ENCODE peak calls at places on chromosome 18, in eight cellular contexts. E is GM23338, Z is OCI-LY7, C is MM.1S, T is PC-9, L is HCT116, W is hepatocyte, I is SK-N-SH. A is an unnamed sample.
A peak's percentile ranks its signal among the peaks of the same experiment; 100 is the strongest.

GRCh38 chr18:11389281-11389680 is 220.1 kb upstream of the SLC35G4 start:
- DNase-seq in E (no peak), W (no peak), C (no peak), T (no peak), Z (no peak), L (no peak), I (no peak), A (no peak)

GRCh38 chr18:3424280-3424890 is 25.6 kb upstream of the TGIF1 start:
- DNase-seq in L (no peak), E (no peak), T (peak; percentile 39), W (peak; percentile 30), C (no peak), Z (no peak), I (no peak), A (no peak)

GRCh38 chr18:986071-986470 is 81.4 kb downstream of the ADCYAP1 start:
- DNase-seq in T (no peak), C (no peak), L (no peak), W (no peak), Z (no peak), E (peak; percentile 28), I (no peak), A (no peak)

GRCh38 chr18:64330161-64330560 is 181.3 kb upstream of the LINC00305 start:
- DNase-seq in Z (no peak), W (peak; percentile 22), L (no peak), C (no peak), T (no peak), I (no peak), E (peak; percentile 58), A (peak; percentile 18)

GRCh38 chr18:62881509-62882016 is 166.2 kb downstream of the PHLPP1 start:
- DNase-seq in Z (no peak), C (no peak), I (no peak), L (peak; percentile 79), T (peak; percentile 97), E (no peak), W (no peak), A (peak; percentile 92)

GRCh38 chr18:24878289-24878688 is 417.9 kb downstream of the HRH4 start:
- DNase-seq in I (peak; percentile 27), E (peak; percentile 61), T (no peak), C (peak; percentile 20), W (peak; percentile 60), Z (peak; percentile 61), L (no peak), A (peak; percentile 61)

GRCh38 chr18:52200891-52201663 is 138.9 kb upstream of the DCC start:
- DNase-seq in E (no peak), T (no peak), L (no peak), C (no peak), W (no peak), Z (no peak), I (no peak), A (no peak)

GRCh38 chr18:10099539-10100140 is 185.8 kb downstream of the VAPA start:
- DNase-seq in T (no peak), C (no peak), E (no peak), Z (no peak), L (no peak), I (no peak), W (no peak), A (no peak)

GRCh38 chr18:905948-906415 is 1.3 kb downstream of the ADCYAP1 start:
- DNase-seq in I (peak; percentile 27), Z (no peak), L (no peak), E (peak; percentile 46), T (no peak), W (no peak), C (no peak), A (no peak)

GRCh38 chr18:2589345-2590060 is 18.1 kb downstream of the NDC80 start:
- DNase-seq in L (peak; percentile 54), Z (no peak), W (no peak), T (peak; percentile 73), C (no peak), I (no peak), E (no peak), A (peak; percentile 17)

GRCh38 chr18:58581265-58581664 is 47.6 kb downstream of the ALPK2 start:
- DNase-seq in L (peak; percentile 57), E (peak; percentile 43), C (no peak), W (no peak), I (no peak), Z (no peak), T (peak; percentile 76), A (peak; percentile 85)

GRCh38 chr18:74286106-74286856 is 5.5 kb downstream of the CYB5A start:
- DNase-seq in E (no peak), L (no peak), I (no peak), Z (no peak), T (peak; percentile 54), C (no peak), W (no peak), A (peak; percentile 61)

GRCh38 chr18:76398899-76399612 is 96.0 kb downstream of the ZNF516 start:
- DNase-seq in E (peak; percentile 82), C (peak; percentile 67), T (peak; percentile 42), L (peak; percentile 34), W (peak; percentile 89), I (peak; percentile 93), Z (peak; percentile 46), A (peak; percentile 74)

GRCh38 chr18:72847134-72847533 is 20.7 kb downstream of the NETO1 start:
- DNase-seq in E (peak; percentile 4), T (no peak), I (no peak), L (no peak), Z (no peak), W (no peak), C (no peak), A (peak; percentile 58)

GRCh38 chr18:32422185-32422584 is 48.5 kb downstream of the GAREM1 start:
- DNase-seq in T (no peak), C (no peak), W (no peak), I (no peak), E (no peak), Z (no peak), L (no peak), A (no peak)

GRCh38 chr18:58996131-58996632 is 131.5 kb downstream of the ZNF532 start:
- DNase-seq in Z (no peak), E (no peak), I (no peak), L (no peak), W (peak; percentile 19), T (peak; percentile 22), C (no peak), A (peak; percentile 43)

GRCh38 chr18:59621027-59621426 is 76.2 kb downstream of the CCBE1 start:
- DNase-seq in L (no peak), Z (no peak), C (no peak), W (peak; percentile 22), E (no peak), T (peak; percentile 46), I (no peak), A (peak; percentile 43)

GRCh38 chr18:21183670-21184069 is 58.4 kb upstream of the GREB1L start:
- DNase-seq in T (peak; percentile 55), Z (no peak), E (no peak), L (no peak), W (peak; percentile 13), C (no peak), I (no peak), A (peak; percentile 50)

GRCh38 chr18:11237066-11237465 is 87.7 kb upstream of the PIEZO2 start:
- DNase-seq in E (no peak), I (no peak), L (no peak), W (no peak), Z (no peak), C (no peak), T (no peak), A (no peak)

GRCh38 chr18:35458677-35459441 is 38.9 kb downstream of the INO80C start:
- DNase-seq in I (no peak), Z (no peak), E (peak; percentile 63), L (peak; percentile 34), C (peak; percentile 8), W (peak; percentile 84), T (peak; percentile 91), A (peak; percentile 71)

GRCh38 chr18:8468911-8469310 is 140.3 kb upstream of the RAB12 start:
- DNase-seq in W (no peak), Z (no peak), I (no peak), L (no peak), C (no peak), E (no peak), T (no peak), A (no peak)

GRCh38 chr18:45340884-45341283 is 274.4 kb upstream of the SLC14A2 start:
- DNase-seq in W (no peak), I (no peak), E (no peak), T (peak; percentile 65), C (no peak), L (no peak), Z (no peak), A (peak; percentile 71)

GRCh38 chr18:6955304-6955703 is 162.3 kb downstream of the LAMA1 start:
- DNase-seq in W (no peak), T (no peak), I (no peak), E (no peak), Z (no peak), L (no peak), C (no peak), A (no peak)

GRCh38 chr18:79173742-79174141 is 104.5 kb downstream of the ATP9B start:
- DNase-seq in C (no peak), T (no peak), E (no peak), L (no peak), Z (peak; percentile 53), W (no peak), I (no peak), A (no peak)
- H3K9me2 ChIP-seq in C (no peaks in the 10 kb centered on the region), T (no peaks in the 10 kb centered on the region), E (no peaks in the 10 kb centered on the region), L (no peaks in the 10 kb centered on the region), Z (no peaks in the 10 kb centered on the region), W (no peaks in the 10 kb centered on the region), I (no peaks in the 10 kb centered on the region), A (no peaks in the 10 kb centered on the region)

DNA sequence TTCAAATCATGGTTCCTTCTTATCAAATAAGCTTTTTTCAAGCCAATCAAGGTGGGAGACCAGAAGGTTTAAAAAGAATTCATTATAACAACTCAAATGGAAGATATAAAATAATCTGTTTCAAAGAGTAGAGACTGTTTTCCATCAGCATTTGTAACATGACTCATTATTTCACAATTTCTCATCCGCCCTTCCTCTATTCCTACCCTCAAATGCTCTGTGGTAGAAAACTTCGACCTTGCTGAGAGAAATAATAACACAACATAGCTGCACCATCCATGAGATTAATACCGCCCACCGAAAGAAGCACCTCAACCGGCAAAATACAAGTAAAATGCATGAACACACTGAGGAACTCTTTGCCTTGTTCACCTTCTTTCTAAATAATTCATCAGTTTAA is 2039.2 kb upstream of the CELF4 start:
- DNase-seq in W (no peak), T (no peak), C (no peak), L (no peak), I (no peak), Z (no peak), E (no peak), A (peak; percentile 3)
- H3K4me2 ChIP-seq in W (no peak overlapping the region), T (no peak overlapping the region), C (no peak overlapping the region), L (no peak overlapping the region), I (no peak overlapping the region), Z (no peak overlapping the region), E (no peak overlapping the region), A (no peak overlapping the region)

GRCh38 chr18:48955528-48956261 is 4.9 kb upstream of the SMAD7 start:
- DNase-seq in C (no peak), T (peak; percentile 92), I (no peak), E (peak; percentile 71), W (peak; percentile 59), L (no peak), Z (peak; percentile 31), A (no peak)
- TF ChIP-seq CTCF in C (no peak), T (no peak), I (no peak), E (no peak), W (no peak), L (no peak), Z (no peak), A (no peak)

DNA sequence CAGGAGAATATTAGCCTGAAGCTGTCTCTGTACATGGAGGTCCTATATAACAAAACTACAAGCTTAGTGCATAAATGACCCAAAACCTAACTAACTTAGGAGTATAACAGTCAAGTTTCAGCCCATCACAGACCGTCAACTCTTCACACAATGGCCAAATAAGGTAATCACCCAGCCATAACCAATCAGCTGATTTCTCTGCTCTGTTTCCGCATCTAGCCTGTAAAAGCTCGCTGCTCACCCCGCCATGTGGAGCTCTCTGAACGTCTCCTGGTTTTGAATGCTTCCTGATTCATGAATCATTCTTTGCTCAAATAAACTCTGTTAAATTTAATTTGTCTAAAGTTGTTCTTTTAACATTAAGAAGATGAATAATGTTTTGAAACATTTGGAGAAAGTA is 593.6 kb downstream of the TMX3 start:
- DNase-seq in W (no peak), E (peak; percentile 19), T (no peak), I (no peak), L (no peak), Z (no peak), C (no peak), A (peak; percentile 79)
- H3K9me2 ChIP-seq in W (no peaks in the 10 kb centered on the region), E (no peaks in the 10 kb centered on the region), T (no peaks in the 10 kb centered on the region), I (no peaks in the 10 kb centered on the region), L (no peaks in the 10 kb centered on the region), Z (no peaks in the 10 kb centered on the region), C (no peaks in the 10 kb centered on the region), A (no peaks in the 10 kb centered on the region)